ENCODE peak calls at places on chromosomes 4 and X, in five cellular contexts. C is cardiac fibroblast, J is astrocyte of the spinal cord, H is cardiac muscle cell, F is AG04449. Q is an unnamed sample.
A peak's percentile ranks its signal among the peaks of the same experiment; 100 is the strongest.

GRCh38 chrX:17654116-17654515 is 83.2 kb upstream of the SCML1 start:
- DNase-seq in F (no peak), C (no peak), H (no peak), J (no peak), Q (no peak)

GRCh38 chr4:40579983-40580382 is 49.7 kb downstream of the RBM47 start:
- DNase-seq in H (peak; percentile 34), F (peak; percentile 69), C (peak; percentile 39), J (peak; percentile 78), Q (peak; percentile 76)

GRCh38 chrX:86946569-86946968 is 571.0 kb upstream of the KLHL4 start:
- DNase-seq in H (peak; percentile 9), C (peak; percentile 41), F (no peak), J (no peak), Q (peak; percentile 7)

GRCh38 chrX:77527233-77528001 is 80.2 kb downstream of the FGF16 start:
- DNase-seq in J (no peak), H (peak; percentile 63), C (no peak), F (no peak), Q (no peak)

GRCh38 chr4:100317032-100317864 is 127.0 kb upstream of the DDIT4L start:
- DNase-seq in F (no peak), C (peak; percentile 33), J (peak; percentile 13), H (peak; percentile 34), Q (no peak)

GRCh38 chr4:176500894-176501293 is 181.1 kb downstream of the SPCS3 start:
- DNase-seq in H (no peak), J (no peak), F (no peak), C (no peak), Q (no peak)

GRCh38 chr4:84948056-84948455 is 18.4 kb downstream of the WDFY3 start:
- DNase-seq in J (no peak), C (peak; percentile 55), H (peak; percentile 30), F (no peak), Q (no peak)

GRCh38 chr4:42570221-42570620 is 86.7 kb downstream of the ATP8A1 start:
- DNase-seq in F (no peak), C (no peak), J (no peak), H (peak; percentile 1), Q (no peak)

GRCh38 chr4:186659936-186660335 is 63.7 kb downstream of the FAT1 start:
- DNase-seq in C (no peak), H (no peak), J (no peak), F (no peak), Q (no peak)

GRCh38 chrX:140572724-140573123 is 67.9 kb upstream of the SOX3 start:
- DNase-seq in J (peak; percentile 39), C (peak; percentile 15), H (peak; percentile 27), F (no peak), Q (no peak)

GRCh38 chr4:118920247-118920646 is 31.6 kb downstream of the SYNPO2 start:
- DNase-seq in H (peak; percentile 61), F (no peak), J (peak; percentile 59), C (peak; percentile 40), Q (no peak)

GRCh38 chr4:148182230-148182928 is 259.8 kb downstream of the NR3C2 start:
- DNase-seq in F (no peak), C (no peak), H (no peak), J (no peak), Q (no peak)

GRCh38 chrX:3712080-3712869 is 1.2 kb downstream of the PRKX start:
- DNase-seq in F (no peak), C (peak; percentile 36), J (peak; percentile 33), H (peak; percentile 53), Q (no peak)

GRCh38 chr4:115675721-115676120 is 562.3 kb upstream of the NDST4 start:
- DNase-seq in H (no peak), C (no peak), J (peak; percentile 64), F (no peak), Q (no peak)

GRCh38 chrX:77740376-77740905 is 45.6 kb downstream of the ATRX start:
- DNase-seq in C (no peak), F (no peak), J (no peak), H (no peak), Q (no peak)

GRCh38 chr4:106315476-106315967 is 487 bp downstream of the TBCK start:
- DNase-seq in C (peak; percentile 65), J (peak; percentile 24), H (no peak), F (no peak), Q (peak; percentile 15)

GRCh38 chr4:177699365-177700213 is 257.4 kb upstream of the AGA start:
- DNase-seq in H (peak; percentile 0), J (peak; percentile 39), C (peak; percentile 61), F (no peak), Q (peak; percentile 88)

GRCh38 chr4:38832624-38833528 is 23.7 kb downstream of the TLR6 start:
- DNase-seq in C (no peak), F (no peak), J (no peak), H (no peak), Q (no peak)

GRCh38 chrX:108167211-108167872 is 75.8 kb downstream of the ATG4A start:
- DNase-seq in H (peak; percentile 65), C (peak; percentile 68), J (peak; percentile 57), F (no peak), Q (no peak)

GRCh38 chr4:75849459-75849858 is 52.8 kb downstream of the PPEF2 start:
- DNase-seq in F (no peak), H (peak; percentile 59), C (peak; percentile 46), J (no peak), Q (no peak)

GRCh38 chr4:1172971-1173757 is 781 bp upstream of the SPON2 start:
- DNase-seq in J (peak; percentile 66), F (no peak), C (no peak), H (peak; percentile 78), Q (peak; percentile 78)

GRCh38 chr4:127586922-127587571 is 45.7 kb upstream of the INTU start:
- DNase-seq in J (peak; percentile 36), C (peak; percentile 55), H (peak; percentile 51), F (no peak), Q (peak; percentile 19)

GRCh38 chr4:28792917-28793597 is 1927.1 kb upstream of the PCDH7 start:
- DNase-seq in J (no peak), F (no peak), C (no peak), H (no peak), Q (no peak)

GRCh38 chrX:16076834-16077233 is 46.5 kb upstream of the GRPR start:
- DNase-seq in F (no peak), J (no peak), H (no peak), C (peak; percentile 5), Q (no peak)

GRCh38 chrX:16075087-16075486 is 48.3 kb upstream of the GRPR start:
- DNase-seq in J (no peak), F (no peak), C (no peak), H (no peak), Q (no peak)

GRCh38 chrX:16082470-16083085 is 40.8 kb upstream of the GRPR start:
- DNase-seq in J (no peak), H (no peak), C (no peak), F (no peak), Q (no peak)

GRCh38 chrX:16081357-16081756 is 42.0 kb upstream of the GRPR start:
- DNase-seq in J (no peak), C (no peak), F (no peak), H (no peak), Q (no peak)

GRCh38 chrX:16077811-16078210 is 45.6 kb upstream of the GRPR start:
- DNase-seq in F (no peak), H (no peak), C (no peak), J (no peak), Q (no peak)
- H3K4me3 ChIP-seq in F (no peak overlapping the region), H (no peak overlapping the region), C (no peak overlapping the region), J (no peak overlapping the region), Q (no peak overlapping the region)

GRCh38 chrX:12700745-12701144 is 90.5 kb upstream of the PRPS2 start:
- DNase-seq in J (no peak), C (no peak), F (no peak), H (no peak), Q (no peak)

GRCh38 chrX:12704706-12705105 is 86.5 kb upstream of the PRPS2 start:
- DNase-seq in H (no peak), J (no peak), F (no peak), C (no peak), Q (no peak)

GRCh38 chrX:12702509-12703091 is 88.6 kb upstream of the PRPS2 start:
- DNase-seq in H (peak; percentile 14), C (peak; percentile 10), F (no peak), J (no peak), Q (no peak)

GRCh38 chrX:12701625-12702024 is 89.6 kb upstream of the PRPS2 start:
- DNase-seq in H (peak; percentile 79), F (no peak), C (peak; percentile 84), J (peak; percentile 54), Q (peak; percentile 18)
- TF ChIP-seq CTCF in H (peak; percentile 55), F (peak; percentile 51), C (peak; percentile 52), J (peak; percentile 59), Q (peak; percentile 69)

GRCh38 chr4:26858035-26858918 is 2.4 kb upstream of the STIM2 start:
- DNase-seq in J (no peak), F (no peak), H (no peak), C (no peak), Q (no peak)

GRCh38 chr4:26859762-26860156 is 882 bp upstream of the STIM2 start:
- DNase-seq in H (no peak), C (no peak), F (no peak), J (no peak), Q (no peak)

GRCh38 chr4:26860157-26860921 is at the start of gene STIM2:
- DNase-seq in H (peak; percentile 99), C (peak; percentile 97), J (peak; percentile 98), F (peak; percentile 62), Q (peak; percentile 40)

GRCh38 chr4:26857278-26858034 is 3.2 kb upstream of the STIM2 start:
- DNase-seq in J (peak; percentile 80), H (peak; percentile 93), C (peak; percentile 82), F (no peak), Q (no peak)

GRCh38 chr4:26858947-26859401 is 1.7 kb upstream of the STIM2 start:
- DNase-seq in C (no peak), H (no peak), J (no peak), F (no peak), Q (no peak)
- H3K4me3 ChIP-seq in C (no peak overlapping the region), H (no peak overlapping the region), J (peak overlapping the region; percentile 81), F (no peak overlapping the region), Q (peak overlapping the region; percentile 88)

GRCh38 chr4:141240259-141240658 is 19.6 kb downstream of the ZNF330 start:
- DNase-seq in H (no peak), F (no peak), J (no peak), C (no peak), Q (no peak)
- TF ChIP-seq CTCF in H (no peak), F (no peak), J (no peak), C (no peak), Q (no peak)

GRCh38 chr4:168634276-168634802 is 137.5 kb downstream of the PALLD start:
- DNase-seq in J (peak; percentile 99), F (peak; percentile 98), C (peak; percentile 90), H (peak; percentile 97), Q (peak; percentile 68)
- H3K4me3 ChIP-seq in J (peak overlapping the region; percentile 85), F (no peak overlapping the region), C (no peak overlapping the region), H (no peak overlapping the region), Q (peak overlapping the region; percentile 5)

GRCh38 chr4:170990989-170991589 is 822.1 kb upstream of the GALNTL6 start:
- DNase-seq in C (no peak), H (no peak), J (no peak), F (no peak), Q (peak; percentile 7)
- TF ChIP-seq CTCF in C (peak; percentile 4), H (no peak), J (peak; percentile 37), F (peak; percentile 36), Q (peak; percentile 79)

DNA sequence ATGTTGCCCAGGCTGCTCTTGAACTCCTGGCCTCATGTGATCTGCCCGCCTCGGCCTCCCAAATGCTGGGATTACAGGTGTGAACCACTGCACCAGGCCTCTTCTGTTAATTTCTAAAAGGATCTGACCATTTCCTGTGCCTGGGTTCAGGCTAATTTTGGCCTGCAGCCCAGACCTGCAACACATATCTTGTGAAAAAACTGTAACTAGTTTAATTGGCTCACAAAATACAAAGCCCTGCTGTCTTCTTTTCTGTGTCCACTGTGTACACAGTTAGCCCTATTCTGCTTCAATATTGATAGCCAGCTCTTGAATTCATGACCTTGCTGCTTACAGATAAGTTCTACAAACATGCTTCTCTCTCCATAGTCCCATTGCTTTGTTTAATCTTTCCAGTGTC is 753.5 kb downstream of the PDHA2 start:
- DNase-seq in J (no peak), F (no peak), C (no peak), H (peak; percentile 28), Q (no peak)
- H3K4me3 ChIP-seq in J (no peak overlapping the region), F (no peak overlapping the region), C (no peak overlapping the region), H (no peak overlapping the region), Q (no peak overlapping the region)